ENCODE peak calls at places on chromosomes 5 and 9, in four cellular contexts. K is colonic mucosa, L is fibroblast of lung, C is mesenchymal stem cell. R is an unnamed sample.

GRCh38 chr5:143204474-143205246 is 198.8 kb downstream of the NR3C1 start:
- DNase-seq in K (no peak), L (peak; percentile 79), C (no peak), R (no peak)

GRCh38 chr9:27247756-27248155 is 49.2 kb downstream of the EQTN start:
- DNase-seq in K (peak; percentile 58), L (peak; percentile 61), C (peak; percentile 33), R (peak; percentile 66)

GRCh38 chr9:70340572-70340971 is 73.9 kb downstream of the KLF9 start:
- DNase-seq in K (no peak), L (peak; percentile 22), C (peak; percentile 53), R (peak; percentile 86)

GRCh38 chr5:134509308-134510040 is 16.0 kb upstream of the JADE2 start:
- DNase-seq in K (no peak), L (peak; percentile 75), C (peak; percentile 83), R (peak; percentile 33)

GRCh38 chr9:36011379-36011778 is 25.3 kb upstream of the RECK start:
- DNase-seq in K (no peak), L (peak; percentile 62), C (no peak), R (peak; percentile 13)

GRCh38 chr9:99093492-99093791 is 11.5 kb upstream of the TGFBR1 start:
- DNase-seq in K (no peak), L (no peak), C (no peak), R (no peak)

GRCh38 chr5:142915840-142916424 is 145.8 kb downstream of the ARHGAP26 start:
- DNase-seq in K (peak; percentile 39), L (peak; percentile 39), C (peak; percentile 30), R (no peak)

GRCh38 chr5:153704110-153704509 is 213.6 kb downstream of the GRIA1 start:
- DNase-seq in K (no peak), L (no peak), C (no peak), R (no peak)

GRCh38 chr5:125291447-125291846 is 545.0 kb upstream of the ZNF608 start:
- DNase-seq in K (no peak), L (no peak), C (no peak), R (no peak)

GRCh38 chr5:1867114-1867814 is 15.5 kb downstream of the IRX4 start:
- DNase-seq in K (no peak), L (peak; percentile 5), C (no peak), R (no peak)

GRCh38 chr5:112119969-112120368 is 299.1 kb downstream of the EPB41L4A start:
- DNase-seq in K (no peak), L (no peak), C (no peak), R (no peak)

GRCh38 chr5:53335115-53335514 is 145.3 kb upstream of the FST start:
- DNase-seq in K (no peak), L (no peak), C (peak; percentile 22), R (no peak)

DNA sequence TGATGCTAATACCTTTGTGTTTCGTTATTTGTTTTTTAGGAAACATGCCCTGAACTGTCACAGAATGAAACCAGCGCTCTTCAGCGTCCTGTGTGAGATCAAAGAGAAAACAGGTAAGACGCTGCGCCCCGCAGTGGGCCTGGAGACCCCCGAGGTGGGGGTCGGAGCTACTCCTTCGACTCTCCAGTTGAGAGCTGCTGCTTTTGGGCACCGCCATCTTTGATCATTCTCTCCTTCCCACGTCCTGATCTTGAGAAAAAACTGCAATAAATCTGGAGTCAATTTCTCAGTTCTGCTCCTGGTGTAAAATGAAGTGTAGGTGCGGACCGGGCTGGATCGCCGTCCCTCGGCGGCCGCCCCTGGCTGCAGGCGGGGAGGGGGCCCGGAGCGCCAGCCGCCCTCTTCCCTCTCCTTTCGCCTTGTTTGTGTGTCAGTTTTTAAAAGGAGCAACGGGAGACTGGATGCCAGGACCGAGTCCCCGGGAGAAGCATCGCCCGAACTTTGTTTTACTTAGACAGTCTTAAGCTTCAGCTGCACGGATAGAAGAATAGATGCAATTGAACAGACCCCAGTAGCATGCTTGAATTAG is 1.4 kb downstream of the PBX3 start:
- DNase-seq in K (peak; percentile 25), L (no peak), C (peak; percentile 32), R (peak; percentile 33)
- H3K27me3 ChIP-seq in K (no peaks in the 10 kb centered on the region), L (no peaks in the 10 kb centered on the region), C (no peaks in the 10 kb centered on the region), R (no peaks in the 10 kb centered on the region)

GRCh38 chr9:136859821-136860269 is 6.3 kb downstream of the EDF1 start:
- DNase-seq in K (peak; percentile 83), L (no peak), C (no peak), R (no peak)
- H3K9ac ChIP-seq in K (peak overlapping the region; percentile 88), L (no peak overlapping the region), C (no peak overlapping the region), R (peak overlapping the region; percentile 51)

DNA sequence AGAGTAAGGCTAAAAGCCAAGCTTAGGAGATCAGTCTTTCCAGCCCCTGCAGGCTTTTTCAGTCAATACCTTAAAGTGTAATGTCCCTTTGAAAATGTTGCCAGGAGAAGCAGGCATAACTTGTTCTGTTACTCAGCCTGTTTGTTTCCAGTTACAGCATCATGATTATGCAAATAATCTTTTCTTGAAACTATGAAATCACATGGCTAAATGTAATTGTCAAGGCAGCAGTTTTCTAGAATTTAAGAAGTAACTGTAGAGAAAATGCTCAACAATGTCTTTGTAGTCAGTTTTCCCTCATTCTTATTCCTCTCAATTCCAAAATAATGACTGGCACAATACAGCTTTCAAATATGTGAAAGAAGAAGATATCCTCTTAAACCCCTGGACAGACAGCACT is 1.9 kb upstream of the GPR107 start:
- DNase-seq in K (no peak), L (no peak), C (peak; percentile 34), R (no peak)
- H3K4me3 ChIP-seq in K (no peak overlapping the region), L (no peak overlapping the region), C (no peak overlapping the region), R (peak overlapping the region; percentile 47)

DNA sequence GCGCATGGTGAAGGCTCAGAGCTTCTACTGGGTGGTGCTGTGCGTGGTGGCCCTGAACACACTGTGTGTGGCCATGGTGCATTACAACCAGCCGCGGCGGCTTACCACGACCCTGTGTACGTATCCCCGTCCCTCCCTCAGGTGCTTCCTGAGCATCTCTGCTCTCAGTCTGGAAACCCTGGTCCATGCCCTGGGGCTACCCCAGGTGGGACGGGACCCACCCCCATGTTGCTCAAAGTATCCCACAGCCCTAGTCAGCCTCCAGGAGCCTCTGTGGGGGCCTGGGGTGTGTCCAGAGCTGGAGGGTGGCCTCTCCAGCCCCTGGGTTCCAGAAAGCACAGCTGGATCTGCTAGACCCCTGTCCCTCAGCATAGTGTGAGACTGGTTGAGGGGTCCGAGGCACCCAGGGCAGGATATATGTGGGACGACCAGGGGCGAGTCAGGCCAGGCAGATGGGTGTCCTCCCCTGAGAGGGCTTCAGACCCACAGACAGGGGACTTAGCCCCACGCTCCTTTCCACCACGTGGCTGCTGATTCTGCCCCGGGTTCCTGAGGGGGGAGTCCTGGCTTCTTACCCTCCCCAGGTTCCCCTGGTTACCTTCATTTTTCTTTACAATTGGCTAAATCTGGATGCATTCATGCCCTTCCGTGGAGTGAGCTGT is 94.0 kb downstream of the CACNA1B start:
- DNase-seq in K (no peak), L (no peak), C (no peak), R (no peak)
- H3K27me3 ChIP-seq in K (no peaks in the 10 kb centered on the region), L (no peaks in the 10 kb centered on the region), C (peaks cover 27% of the 10 kb centered on the region), R (peaks cover 32% of the 10 kb centered on the region)

DNA sequence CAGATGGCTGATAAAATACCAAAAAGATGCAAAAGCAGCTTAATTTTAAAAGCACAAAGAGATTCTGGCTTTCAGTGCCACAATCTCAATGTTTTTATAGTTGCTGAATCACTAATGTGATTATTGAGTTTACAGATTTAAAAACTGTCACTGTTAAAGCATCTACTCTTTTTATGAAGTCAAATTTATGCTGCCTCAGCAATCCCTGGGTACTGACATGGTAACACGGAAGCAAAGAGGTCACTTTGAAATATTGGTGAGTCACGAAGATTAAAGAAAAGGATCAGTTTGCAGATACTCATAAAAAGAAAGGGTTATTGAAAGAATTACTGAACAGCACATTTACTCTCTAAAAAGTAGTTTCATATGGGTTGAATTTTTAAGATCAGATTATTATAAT is 39.7 kb upstream of the HMGCS1 start:
- DNase-seq in K (no peak), L (no peak), C (no peak), R (no peak)
- H3K9ac ChIP-seq in K (no peak overlapping the region), L (no peak overlapping the region), C (no peak overlapping the region), R (no peak overlapping the region)

DNA sequence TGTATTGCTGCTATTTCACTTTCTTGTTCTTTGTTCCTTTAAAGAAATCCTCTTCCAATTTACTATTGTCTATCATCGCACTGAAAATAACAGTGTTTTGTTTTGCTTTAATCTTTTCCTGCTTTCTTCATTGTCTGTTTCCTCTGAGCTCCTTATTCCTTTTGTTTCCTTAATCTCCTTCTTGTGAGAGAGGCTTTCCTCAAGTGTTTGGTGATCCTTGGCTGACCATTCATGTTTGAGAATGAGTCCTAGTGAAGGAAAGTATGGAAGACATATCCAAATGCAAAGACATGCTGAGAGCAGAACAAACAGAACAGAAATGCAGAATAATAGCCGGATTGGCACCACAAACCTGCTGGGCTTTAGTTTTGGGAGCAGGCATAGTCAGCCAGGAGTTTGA is 42.0 kb upstream of the ENTREP1 start:
- DNase-seq in K (no peak), L (no peak), C (no peak), R (no peak)
- H3K4me3 ChIP-seq in K (no peak overlapping the region), L (no peak overlapping the region), C (no peak overlapping the region), R (no peak overlapping the region)

GRCh38 chr5:167570431-167570830 is 721.0 kb upstream of the WWC1 start:
- DNase-seq in K (no peak), L (no peak), C (no peak), R (no peak)
- H3K27me3 ChIP-seq in K (no peaks in the 10 kb centered on the region), L (no peaks in the 10 kb centered on the region), C (peaks cover 29% of the 10 kb centered on the region), R (peaks cover 23% of the 10 kb centered on the region)

GRCh38 chr9:77891150-77891549 is 140.5 kb downstream of the GNAQ start:
- DNase-seq in K (no peak), L (no peak), C (no peak), R (no peak)
- H3K9ac ChIP-seq in K (no peak overlapping the region), L (no peak overlapping the region), C (no peak overlapping the region), R (no peak overlapping the region)

GRCh38 chr9:37902131-37902530 is 1.8 kb downstream of the SLC25A51 start:
- DNase-seq in K (no peak), L (no peak), C (no peak), R (no peak)
- H3K4me3 ChIP-seq in K (no peak overlapping the region), L (peak overlapping the region; percentile 87), C (no peak overlapping the region), R (peak overlapping the region; percentile 100)